ENCODE peak calls at places on chromosomes 3 and 15, in six cellular contexts. Y is AG09309, H is B cell, F is GM12864, T is brain microvascular endothelial cell, B is neural crest cell. E is an unnamed sample.

GRCh38 chr3:129007792-129008191 is 6.7 kb downstream of the EFCC1 start:
- DNase-seq in F (no peak), Y (no peak), T (no peak), B (no peak), H (no peak), E (no peak)

GRCh38 chr15:60044636-60045273 is 40.6 kb downstream of the FOXB1 start:
- DNase-seq in F (no peak), H (no peak), B (no peak), Y (no peak), T (no peak), E (no peak)

GRCh38 chr3:73547427-73548036 is 77.2 kb downstream of the PDZRN3 start:
- DNase-seq in B (no peak), Y (peak), T (peak), F (no peak), H (no peak), E (no peak)

GRCh38 chr3:169493512-169494141 is 169.9 kb downstream of the MECOM start:
- DNase-seq in F (no peak), T (no peak), H (no peak), Y (no peak), B (no peak), E (no peak)

GRCh38 chr15:98946301-98947255 is 61.0 kb downstream of the PGPEP1L start:
- DNase-seq in B (no peak), H (no peak), F (no peak), T (peak), Y (peak), E (no peak)

GRCh38 chr15:101357333-101357732 is 62.3 kb upstream of the SNRPA1 start:
- DNase-seq in T (no peak), Y (no peak), B (no peak), F (no peak), H (no peak), E (no peak)

GRCh38 chr3:140466535-140466934 is 211.3 kb upstream of the TRIM42 start:
- DNase-seq in Y (no peak), H (no peak), B (no peak), F (no peak), T (no peak), E (no peak)

GRCh38 chr3:143897558-143898305 is 49.5 kb upstream of the SLC9A9 start:
- DNase-seq in H (no peak), T (peak), Y (peak), B (no peak), F (no peak), E (no peak)

GRCh38 chr3:54954019-54954418 is 26.2 kb upstream of the LRTM1 start:
- DNase-seq in T (peak), B (no peak), F (no peak), H (no peak), Y (peak), E (no peak)

GRCh38 chr15:80234883-80235282 is 17.1 kb downstream of the CTXND1 start:
- DNase-seq in H (no peak), T (no peak), F (peak), Y (no peak), B (peak), E (no peak)

GRCh38 chr15:63244399-63244798 is 33.0 kb upstream of the APH1B start:
- DNase-seq in H (no peak), Y (no peak), B (no peak), F (no peak), T (no peak), E (no peak)

GRCh38 chr15:87633471-87633870 is 623.1 kb downstream of the NTRK3 start:
- DNase-seq in T (no peak), Y (no peak), H (no peak), F (no peak), B (no peak), E (no peak)

GRCh38 chr3:146155022-146155421 is 6.0 kb downstream of the PLOD2 start:
- DNase-seq in B (no peak), F (no peak), T (no peak), H (no peak), Y (no peak), E (no peak)

GRCh38 chr3:4980229-4981159 is 1.3 kb downstream of the BHLHE40 start:
- DNase-seq in H (peak), F (no peak), T (peak), Y (peak), B (peak), E (peak)

GRCh38 chr15:81575436-81576123 is 201.6 kb upstream of the TMC3 start:
- DNase-seq in Y (no peak), H (no peak), F (no peak), T (peak), B (no peak), E (no peak)

GRCh38 chr3:41701196-41701698 is 260.7 kb downstream of the ULK4 start:
- DNase-seq in B (no peak), Y (no peak), H (no peak), F (no peak), T (no peak), E (no peak)

GRCh38 chr15:71314956-71315537 is 199.8 kb downstream of the THSD4 start:
- DNase-seq in Y (no peak), H (no peak), B (no peak), T (no peak), F (no peak), E (no peak)

GRCh38 chr15:62107561-62108110 is 40.9 kb downstream of the C2CD4A start:
- DNase-seq in T (no peak), F (no peak), H (no peak), Y (no peak), B (no peak), E (no peak)

GRCh38 chr15:21270474-21270873 is 169.8 kb downstream of the POTEB3 start:
- DNase-seq in H (no peak), F (no peak), T (no peak), Y (no peak), B (no peak), E (no peak)

GRCh38 chr3:196360586-196360985 is 22.4 kb upstream of the TM4SF19 start:
- DNase-seq in F (no peak), H (no peak), B (no peak), Y (no peak), T (no peak), E (no peak)

GRCh38 chr3:45988804-45989203 is 6.8 kb downstream of the FYCO1 start:
- DNase-seq in B (no peak), Y (peak), F (no peak), H (no peak), T (peak), E (no peak)

GRCh38 chr15:70284438-70285214 is 186.9 kb upstream of the TLE3 start:
- DNase-seq in Y (no peak), T (no peak), B (no peak), F (no peak), H (peak), E (peak)

GRCh38 chr15:37764733-37765191 is 169.7 kb upstream of the TMCO5A start:
- DNase-seq in B (peak), F (no peak), T (peak), Y (peak), H (no peak), E (no peak)

GRCh38 chr15:68687136-68687735 is 108.4 kb downstream of the CORO2B start:
- DNase-seq in F (no peak), Y (no peak), H (no peak), T (no peak), B (no peak), E (no peak)

GRCh38 chr15:31461911-31462480 is 135.4 kb downstream of the KLF13 start:
- DNase-seq in B (no peak), F (no peak), H (no peak), Y (no peak), T (no peak), E (no peak)

DNA sequence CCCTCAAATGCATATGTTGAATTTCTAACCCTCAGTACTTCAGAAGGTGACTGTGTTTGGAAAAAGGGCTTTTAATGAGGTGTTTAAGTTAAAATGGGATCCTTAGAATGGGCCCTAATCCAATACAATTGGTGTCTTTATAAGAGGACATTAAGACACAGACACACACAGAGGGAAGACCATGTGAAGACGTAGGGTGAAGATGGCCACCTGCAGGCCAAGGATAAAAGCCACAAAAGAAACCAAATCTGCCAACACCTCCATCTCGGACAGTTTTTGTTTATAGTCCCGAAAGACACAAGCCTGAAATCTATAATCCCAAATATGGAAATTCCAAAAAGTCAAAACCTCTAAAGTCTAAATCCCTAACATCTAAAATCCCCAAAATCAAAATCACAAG is 4.1 kb upstream of the MASP1 start:
- DNase-seq in H (no peak), T (no peak), F (no peak), Y (no peak), B (no peak), E (no peak)
- TF ChIP-seq CTCF in H (no peak), T (peak), F (no peak), Y (no peak), B (peak), E (no peak)

DNA sequence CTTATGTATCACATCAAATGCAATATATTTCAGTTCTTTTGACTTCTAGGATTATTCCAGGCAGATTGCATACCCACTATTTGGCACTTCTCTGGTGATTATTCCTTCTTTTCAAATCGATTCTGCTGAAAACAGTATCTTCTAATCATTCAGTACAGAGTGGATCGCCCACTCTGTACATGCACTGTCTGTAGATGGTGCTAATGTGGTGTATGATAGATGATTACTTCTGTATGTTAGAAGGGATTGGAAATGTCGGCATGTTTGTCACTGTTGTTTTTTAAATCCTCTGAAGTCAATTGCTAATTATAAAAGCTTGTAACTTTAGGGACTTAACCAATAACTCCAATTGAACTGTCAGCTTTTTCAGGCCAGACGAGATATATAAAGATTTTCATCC is 642.5 kb downstream of the GRM7 start:
- DNase-seq in H (no peak), F (no peak), Y (no peak), T (no peak), B (no peak), E (no peak)
- TF ChIP-seq CTCF in H (no peak), F (no peak), Y (no peak), T (no peak), B (no peak), E (no peak)

GRCh38 chr15:26212109-26212508 is 349.0 kb upstream of the ATP10A start:
- DNase-seq in B (no peak), T (no peak), F (no peak), Y (no peak), H (no peak), E (no peak)
- TF ChIP-seq CTCF in B (no peak), T (no peak), F (no peak), Y (no peak), H (no peak), E (no peak)

DNA sequence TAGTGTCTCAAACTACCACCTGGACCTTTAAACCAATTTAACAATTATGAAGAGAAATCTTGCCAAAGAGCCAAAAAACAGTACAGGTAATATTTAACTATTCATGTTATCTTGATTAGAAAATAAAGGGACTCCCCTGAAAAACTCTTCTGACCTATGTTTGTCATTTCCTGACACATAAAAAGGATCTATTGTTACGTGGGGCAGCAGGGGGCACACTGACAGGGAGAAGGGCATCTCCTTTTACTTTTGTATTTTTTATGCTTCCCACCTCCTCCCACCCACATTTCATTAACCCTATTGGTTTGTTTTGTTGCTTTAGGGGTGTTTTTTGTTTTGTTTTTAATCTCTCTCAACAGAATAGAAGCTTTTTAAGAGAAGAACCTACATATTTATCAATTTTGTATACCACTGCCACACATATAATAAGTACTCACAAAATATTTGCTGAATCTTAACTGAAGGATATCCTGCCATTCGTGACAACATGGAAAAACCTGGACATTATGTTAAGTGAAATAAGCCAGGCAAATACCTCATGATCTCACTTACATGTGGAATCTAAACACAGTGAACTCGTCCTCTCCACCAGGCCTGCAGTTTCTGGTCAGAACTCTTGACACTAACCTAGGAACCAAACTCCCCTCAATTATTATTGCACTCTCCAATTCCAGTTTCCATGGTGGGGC is 17.7 kb downstream of the STAG1 start:
- DNase-seq in Y (no peak), F (no peak), H (no peak), B (no peak), T (no peak), E (no peak)
- TF ChIP-seq CTCF in Y (no peak), F (no peak), H (peak), B (no peak), T (peak), E (no peak)

GRCh38 chr3:168249539-168250414 is 154.1 kb upstream of the GOLIM4 start:
- DNase-seq in Y (peak), T (peak), H (no peak), F (peak), B (peak), E (peak)
- TF ChIP-seq CTCF in Y (peak), T (peak), H (no peak), F (peak), B (peak), E (peak)

GRCh38 chr3:8712045-8712870 is 21.3 kb upstream of the CAV3 start:
- DNase-seq in F (no peak), Y (peak), T (no peak), H (no peak), B (no peak), E (no peak)

GRCh38 chr3:8712871-8713360 is 20.7 kb upstream of the CAV3 start:
- DNase-seq in H (no peak), F (no peak), Y (no peak), B (no peak), T (no peak), E (no peak)

GRCh38 chr3:8709287-8709686 is 24.3 kb upstream of the CAV3 start:
- DNase-seq in B (no peak), Y (no peak), H (no peak), F (no peak), T (no peak), E (no peak)

GRCh38 chr3:8709801-8710524 is 23.6 kb upstream of the CAV3 start:
- DNase-seq in F (no peak), Y (no peak), T (no peak), B (no peak), H (no peak), E (no peak)

DNA sequence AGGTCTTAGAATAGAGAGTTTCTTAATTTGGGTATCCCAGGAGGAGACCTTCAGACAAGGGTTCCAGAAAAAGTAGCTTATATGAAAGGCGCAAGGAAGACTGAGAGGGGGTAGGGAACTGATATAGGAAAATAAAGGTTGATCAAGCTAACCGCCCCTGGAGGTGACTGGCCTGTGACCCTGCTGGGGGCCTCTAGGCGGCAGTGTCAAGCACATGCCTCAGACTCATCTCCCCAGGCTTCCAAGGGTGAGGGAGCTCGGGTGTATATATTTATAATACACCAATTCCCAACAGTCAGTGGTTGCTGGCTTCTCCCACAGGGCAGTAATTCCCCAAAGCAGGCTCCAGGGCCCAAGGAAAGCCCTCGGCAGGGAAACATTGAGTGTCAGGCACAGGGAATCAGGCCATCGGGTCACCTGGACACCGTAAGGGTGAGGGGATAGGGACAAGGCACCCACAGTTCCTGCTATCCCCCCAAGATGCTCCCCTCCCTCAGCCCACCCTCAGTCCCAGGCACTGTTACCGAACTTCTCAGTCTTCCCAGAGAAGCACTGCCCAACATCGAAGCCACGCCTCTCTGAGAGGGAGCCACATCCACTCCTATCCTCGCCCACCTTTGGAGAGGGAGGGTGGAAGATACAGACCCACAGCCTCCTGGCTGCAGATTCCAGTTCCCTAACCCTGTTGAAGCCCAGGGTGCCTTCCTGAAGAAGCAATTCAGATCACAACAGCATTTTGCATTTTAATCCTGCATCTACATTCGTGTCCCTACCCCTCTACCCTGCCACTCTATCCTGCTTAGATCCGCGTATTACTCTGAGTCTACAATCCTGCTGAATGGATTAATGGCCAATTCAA is 19.5 kb upstream of the CAV3 start:
- DNase-seq in Y (no peak), B (no peak), F (no peak), T (no peak), H (no peak), E (no peak)
- TF ChIP-seq CTCF in Y (peak), B (peak), F (peak), T (peak), H (no peak), E (peak)

GRCh38 chr3:50201573-50202315 is 3.3 kb upstream of the SLC38A3 start:
- DNase-seq in Y (no peak), H (no peak), T (no peak), F (no peak), B (no peak), E (no peak)
- TF ChIP-seq CTCF in Y (no peak), H (no peak), T (no peak), F (no peak), B (no peak), E (no peak)

GRCh38 chr3:49929333-49930240 is at the start of gene MON1A:
- DNase-seq in Y (peak), B (peak), T (peak), F (peak), H (peak), E (peak)
- TF ChIP-seq CTCF in Y (peak), B (peak), T (peak), F (peak), H (peak), E (peak)

GRCh38 chr3:159763466-159764210 is 225.0 kb upstream of the IL12A start:
- DNase-seq in F (no peak), H (no peak), B (peak), Y (peak), T (peak), E (no peak)
- TF ChIP-seq CTCF in F (peak), H (no peak), B (peak), Y (peak), T (peak), E (no peak)

GRCh38 chr3:184807549-184807948 is 4.4 kb upstream of the VPS8 start:
- DNase-seq in Y (no peak), T (no peak), B (no peak), F (no peak), H (no peak), E (no peak)
- TF ChIP-seq CTCF in Y (no peak), T (no peak), B (no peak), F (no peak), H (no peak), E (no peak)

E was measured in CD14-positive monocyte.